ENCODE peak calls at places on chromosomes 13 and 19, in six cellular contexts. T, L, H, G, Y and R are unnamed samples.

GRCh38 chr13:31528176-31528575 is 211.2 kb upstream of the RXFP2 start:
- DNase-seq in Y (no peak), G (no peak), H (no peak), T (no peak), L (no peak), R (no peak)

GRCh38 chr19:10835089-10835753 is 791 bp downstream of the TMED1 start:
- DNase-seq in L (no peak), G (no peak), Y (no peak), H (no peak), T (no peak), R (peak; percentile 20)

GRCh38 chr13:100090861-100091260 is 2.0 kb downstream of the PCCA start:
- DNase-seq in T (no peak), H (no peak), Y (no peak), L (no peak), G (no peak), R (no peak)

GRCh38 chr19:14118165-14119051 is 846 bp upstream of the PRKACA start:
- DNase-seq in H (peak; percentile 64), T (peak; percentile 94), L (peak; percentile 90), Y (peak; percentile 78), G (no peak), R (no peak)

GRCh38 chr13:105202384-105202783 is 1333.1 kb downstream of the EFNB2 start:
- DNase-seq in Y (peak; percentile 6), G (no peak), L (no peak), H (no peak), T (peak; percentile 27), R (peak; percentile 15)

GRCh38 chr13:102236830-102237621 is 164.8 kb downstream of the FGF14 start:
- DNase-seq in Y (no peak), G (no peak), H (no peak), L (peak; percentile 68), T (no peak), R (peak; percentile 44)

GRCh38 chr13:46297338-46297737 is 85.6 kb downstream of the LRRC63 start:
- DNase-seq in H (no peak), Y (peak; percentile 15), G (no peak), L (no peak), T (peak; percentile 44), R (no peak)

GRCh38 chr13:23558675-23559536 is 11.3 kb upstream of the TNFRSF19 start:
- DNase-seq in T (peak; percentile 88), Y (peak; percentile 89), G (no peak), H (peak; percentile 87), L (no peak), R (no peak)

GRCh38 chr13:81171065-81171647 is 830.2 kb upstream of the SPRY2 start:
- DNase-seq in H (peak; percentile 71), T (no peak), L (no peak), Y (peak; percentile 15), G (no peak), R (peak; percentile 7)

GRCh38 chr13:29541400-29541799 is 54.1 kb downstream of the SLC7A1 start:
- DNase-seq in H (no peak), T (no peak), Y (no peak), G (no peak), L (no peak), R (no peak)

GRCh38 chr13:29847501-29847983 is 2.9 kb downstream of the UBL3 start:
- DNase-seq in H (peak; percentile 16), L (no peak), Y (peak; percentile 64), T (peak; percentile 69), G (no peak), R (peak; percentile 35)

GRCh38 chr19:41564515-41565383 is 11.2 kb upstream of the CEACAM21 start:
- DNase-seq in Y (no peak), L (no peak), H (no peak), T (no peak), G (no peak), R (no peak)

GRCh38 chr19:1400281-1401137 is 833 bp downstream of the GAMT start:
- DNase-seq in G (no peak), T (no peak), L (peak; percentile 88), Y (peak; percentile 42), H (peak; percentile 15), R (peak; percentile 72)

GRCh38 chr13:47869780-47870179 is 131.3 kb downstream of the SUCLA2 start:
- DNase-seq in L (no peak), H (no peak), T (no peak), G (no peak), Y (no peak), R (no peak)

GRCh38 chr13:80727321-80727975 is 386.5 kb upstream of the SPRY2 start:
- DNase-seq in H (no peak), G (no peak), T (no peak), L (no peak), Y (no peak), R (no peak)

GRCh38 chr19:53132231-53132991 is at the start of gene ZNF415:
- DNase-seq in Y (peak; percentile 60), H (peak; percentile 32), T (peak; percentile 81), L (peak; percentile 95), G (no peak), R (peak; percentile 89)

GRCh38 chr19:33868821-33869412 is 72.2 kb downstream of the KCTD15 start:
- DNase-seq in Y (no peak), G (no peak), H (no peak), T (peak; percentile 17), L (peak; percentile 90), R (peak; percentile 63)

GRCh38 chr19:17243340-17243853 is 2.3 kb downstream of the NR2F6 start:
- DNase-seq in Y (no peak), L (no peak), H (no peak), G (no peak), T (no peak), R (no peak)

GRCh38 chr19:23346696-23347095 is 48.6 kb downstream of the ZNF91 start:
- DNase-seq in T (no peak), L (no peak), Y (no peak), H (no peak), G (no peak), R (no peak)

GRCh38 chr19:10643968-10644290 is 10.2 kb upstream of the ILF3 start:
- DNase-seq in H (peak; percentile 26), T (no peak), L (no peak), G (no peak), Y (peak; percentile 34), R (no peak)

GRCh38 chr13:42275098-42275471 is 3.1 kb downstream of the AKAP11 start:
- DNase-seq in H (no peak), G (no peak), Y (peak; percentile 14), L (no peak), T (no peak), R (no peak)

GRCh38 chr13:100573121-100573520 is 15.5 kb downstream of the GGACT start:
- DNase-seq in L (no peak), H (peak; percentile 82), T (peak; percentile 81), Y (peak; percentile 86), G (peak; percentile 84), R (peak; percentile 61)

GRCh38 chr19:35265126-35265995 is 3.4 kb upstream of the USF2 start:
- DNase-seq in H (no peak), L (peak; percentile 50), T (no peak), Y (peak; percentile 25), G (no peak), R (no peak)

GRCh38 chr19:1221141-1221903 is 15.7 kb downstream of the STK11 start:
- DNase-seq in T (peak; percentile 61), L (peak; percentile 92), H (no peak), Y (peak; percentile 65), G (no peak), R (peak; percentile 90)

GRCh38 chr19:10921909-10922637 is 6.4 kb downstream of the YIPF2 start:
- DNase-seq in T (no peak), H (no peak), G (no peak), Y (no peak), L (no peak), R (no peak)

GRCh38 chr19:18415177-18415867 is 3.9 kb upstream of the SSBP4 start:
- DNase-seq in G (no peak), L (peak; percentile 93), Y (peak; percentile 90), H (no peak), T (peak; percentile 71), R (no peak)

GRCh38 chr13:101258071-101258470 is 158.2 kb downstream of the NALCN start:
- DNase-seq in T (peak; percentile 76), Y (peak; percentile 92), L (peak; percentile 57), G (no peak), H (no peak), R (no peak)

GRCh38 chr13:99371956-99372355 is 64.8 kb upstream of the GPR183 start:
- DNase-seq in H (no peak), T (no peak), L (no peak), Y (no peak), G (no peak), R (no peak)

GRCh38 chr13:107339209-107339608 is 771.3 kb upstream of the ARGLU1 start:
- DNase-seq in L (no peak), T (peak; percentile 33), G (no peak), Y (peak; percentile 40), H (no peak), R (no peak)

GRCh38 chr13:46605089-46605488 is 52.1 kb downstream of the LRCH1 start:
- DNase-seq in Y (peak; percentile 26), H (no peak), G (no peak), L (no peak), T (no peak), R (no peak)

GRCh38 chr13:41937388-41937787 is 23.5 kb downstream of the VWA8 start:
- DNase-seq in H (no peak), Y (no peak), T (no peak), G (no peak), L (no peak), R (no peak)

GRCh38 chr13:92566767-92567166 is 659.8 kb upstream of the GPC6 start:
- DNase-seq in G (no peak), L (no peak), T (no peak), Y (no peak), H (no peak), R (no peak)

GRCh38 chr13:23500858-23501257 is 67.4 kb upstream of the SACS start:
- DNase-seq in T (peak; percentile 89), L (no peak), H (no peak), Y (peak; percentile 97), G (no peak), R (no peak)

GRCh38 chr13:106432636-106433035 is 102.8 kb downstream of the EFNB2 start:
- DNase-seq in G (no peak), L (no peak), T (peak; percentile 14), H (no peak), Y (peak; percentile 33), R (no peak)

GRCh38 chr19:37055330-37055729 is 22.9 kb upstream of the ZNF420 start:
- DNase-seq in H (no peak), L (no peak), Y (no peak), G (no peak), T (no peak), R (no peak)

GRCh38 chr13:101218484-101218883 is 197.8 kb downstream of the NALCN start:
- DNase-seq in L (no peak), H (no peak), G (no peak), T (no peak), Y (peak; percentile 46), R (no peak)

GRCh38 chr19:778910-779653 is 18.2 kb upstream of the PTBP1 start:
- DNase-seq in T (peak; percentile 99), H (no peak), L (no peak), G (no peak), Y (peak; percentile 96), R (no peak)